ENCODE peak calls at places on chromosomes 1 and 21, in six cellular contexts. P is brain microvascular endothelial cell; L is ovary; I is left ventricle myocardium inferior; E is stimulated activated CD8-positive, alpha-beta memory T cell treated with anti-CD3 and anti-CD28 coated beads, Interleukin-7, amount 100 ng/mL, for 48 hours; B is ecto neural progenitor cell. M is an unnamed sample.

GRCh38 chr1:107480548-107480947 is 339.7 kb downstream of the NTNG1 start:
- DNase-seq in P (no peak), L (no peak), I (no peak), E (no peak), B (no peak), M (no peak)

GRCh38 chr1:162475539-162476185 is 22.0 kb upstream of the UHMK1 start:
- DNase-seq in P (no peak), L (no peak), I (no peak), E (no peak), B (no peak), M (no peak)

GRCh38 chr21:16070207-16070651 is 340.4 kb downstream of the USP25 start:
- DNase-seq in P (no peak), L (no peak), I (no peak), E (no peak), B (no peak), M (no peak)

GRCh38 chr1:18365099-18365705 is 115.5 kb upstream of the KLHDC7A start:
- DNase-seq in P (no peak), L (no peak), I (no peak), E (no peak), B (no peak), M (no peak)

GRCh38 chr1:220690140-220691038 is at the start of gene C1orf115:
- DNase-seq in P (peak; percentile 35), L (peak; percentile 78), I (peak; percentile 80), E (peak; percentile 36), B (peak; percentile 91), M (peak; percentile 93)

GRCh38 chr21:45513741-45514310 is 28.4 kb downstream of the SLC19A1 start:
- DNase-seq in P (no peak), L (peak; percentile 19), I (peak; percentile 14), E (no peak), B (no peak), M (peak; percentile 60)

GRCh38 chr1:40272653-40273213 is 14.7 kb downstream of the ZMPSTE24 start:
- DNase-seq in P (no peak), L (no peak), I (no peak), E (no peak), B (no peak), M (no peak)

GRCh38 chr1:163747261-163747660 is 425.5 kb downstream of the NUF2 start:
- DNase-seq in P (no peak), L (no peak), I (no peak), E (no peak), B (no peak), M (no peak)

GRCh38 chr1:183758913-183759312 is 46.0 kb upstream of the RGL1 start:
- DNase-seq in P (no peak), L (no peak), I (no peak), E (no peak), B (no peak), M (no peak)

GRCh38 chr1:24704411-24705259 is 40.6 kb upstream of the CLIC4 start:
- DNase-seq in P (peak; percentile 54), L (no peak), I (no peak), E (no peak), B (no peak), M (peak; percentile 87)